ENCODE peak calls at places on chromosomes 7 and 10, in six cellular contexts. N is Peyer's patch, O is GM12878, K is suprapubic skin, Z is A549, U is tibial nerve. R is an unnamed sample.
A peak's percentile ranks its signal among the peaks of the same experiment; 100 is the strongest.

GRCh38 chr7:105267244-105267643 is 121.5 kb downstream of the SRPK2 start:
- DNase-seq in O (no peak), U (no peak), K (no peak), N (no peak), Z (no peak), R (no peak)

GRCh38 chr7:2982831-2983230 is 60.8 kb downstream of the CARD11 start:
- DNase-seq in Z (no peak), U (no peak), O (no peak), N (peak; percentile 66), K (no peak), R (no peak)

GRCh38 chr7:2498708-2499107 is 20.9 kb upstream of the LFNG start:
- DNase-seq in U (no peak), O (no peak), K (no peak), Z (no peak), N (no peak), R (no peak)

GRCh38 chr10:74821501-74821900 is 4.9 kb upstream of the KAT6B start:
- DNase-seq in Z (no peak), U (no peak), O (no peak), N (no peak), K (no peak), R (no peak)

GRCh38 chr7:3722396-3722846 is 421.4 kb downstream of the SDK1 start:
- DNase-seq in Z (peak; percentile 11), O (no peak), N (no peak), U (no peak), K (no peak), R (no peak)

GRCh38 chr10:97089209-97089865 is 96.4 kb downstream of the SLIT1 start:
- DNase-seq in K (no peak), N (no peak), U (no peak), O (no peak), Z (no peak), R (no peak)

GRCh38 chr7:139452948-139453672 is 30.4 kb downstream of the KLRG2 start:
- DNase-seq in N (no peak), Z (no peak), U (no peak), K (no peak), O (no peak), R (no peak)

GRCh38 chr10:34906021-34906965 is 91.2 kb upstream of the PARD3 start:
- DNase-seq in U (peak; percentile 42), O (no peak), Z (no peak), N (peak; percentile 44), K (no peak), R (peak; percentile 79)

GRCh38 chr7:156001496-156002260 is 189.4 kb upstream of the SHH start:
- DNase-seq in U (no peak), K (peak; percentile 40), N (peak; percentile 23), Z (no peak), O (no peak), R (no peak)

GRCh38 chr7:921071-921461 is 33.4 kb downstream of the ADAP1 start:
- DNase-seq in K (no peak), U (no peak), N (peak; percentile 42), Z (no peak), O (no peak), R (no peak)

GRCh38 chr10:75008952-75009351 is 102.5 kb upstream of the SAMD8 start:
- DNase-seq in O (no peak), K (no peak), U (no peak), N (no peak), Z (no peak), R (no peak)

GRCh38 chr10:105586451-105587098 is 945.5 kb downstream of the SORCS3 start:
- DNase-seq in N (no peak), Z (no peak), K (no peak), U (no peak), O (no peak), R (no peak)

GRCh38 chr10:60572511-60573194 is 183.0 kb upstream of the ANK3 start:
- DNase-seq in Z (no peak), K (no peak), N (peak; percentile 57), U (no peak), O (no peak), R (no peak)

GRCh38 chr7:123209786-123210185 is 10.0 kb upstream of the SLC13A1 start:
- DNase-seq in O (no peak), U (no peak), K (no peak), Z (no peak), N (peak; percentile 63), R (no peak)

GRCh38 chr10:63120554-63120953 is 12.6 kb upstream of the NRBF2 start:
- DNase-seq in K (no peak), N (no peak), Z (no peak), U (no peak), O (no peak), R (peak; percentile 66)

GRCh38 chr7:31078363-31078990 is 26.4 kb downstream of the ADCYAP1R1 start:
- DNase-seq in U (no peak), O (no peak), Z (no peak), N (no peak), K (no peak), R (no peak)

GRCh38 chr7:46939089-46939488 is 642.8 kb downstream of the TNS3 start:
- DNase-seq in O (no peak), U (no peak), Z (no peak), N (no peak), K (no peak), R (no peak)

GRCh38 chr10:54559498-54559897 is 241.5 kb downstream of the PCDH15 start:
- DNase-seq in U (no peak), K (no peak), Z (no peak), N (no peak), O (no peak), R (no peak)

GRCh38 chr7:14210075-14210474 is 220.6 kb upstream of the ETV1 start:
- DNase-seq in Z (no peak), N (no peak), U (no peak), K (no peak), O (no peak), R (no peak)

GRCh38 chr10:68073631-68074403 is 1.3 kb downstream of the HERC4 start:
- DNase-seq in N (no peak), Z (no peak), O (no peak), K (no peak), U (no peak), R (no peak)

GRCh38 chr10:114613237-114613979 is 44.7 kb downstream of the ABLIM1 start:
- DNase-seq in Z (no peak), N (peak; percentile 59), U (no peak), O (no peak), K (no peak), R (no peak)

DNA sequence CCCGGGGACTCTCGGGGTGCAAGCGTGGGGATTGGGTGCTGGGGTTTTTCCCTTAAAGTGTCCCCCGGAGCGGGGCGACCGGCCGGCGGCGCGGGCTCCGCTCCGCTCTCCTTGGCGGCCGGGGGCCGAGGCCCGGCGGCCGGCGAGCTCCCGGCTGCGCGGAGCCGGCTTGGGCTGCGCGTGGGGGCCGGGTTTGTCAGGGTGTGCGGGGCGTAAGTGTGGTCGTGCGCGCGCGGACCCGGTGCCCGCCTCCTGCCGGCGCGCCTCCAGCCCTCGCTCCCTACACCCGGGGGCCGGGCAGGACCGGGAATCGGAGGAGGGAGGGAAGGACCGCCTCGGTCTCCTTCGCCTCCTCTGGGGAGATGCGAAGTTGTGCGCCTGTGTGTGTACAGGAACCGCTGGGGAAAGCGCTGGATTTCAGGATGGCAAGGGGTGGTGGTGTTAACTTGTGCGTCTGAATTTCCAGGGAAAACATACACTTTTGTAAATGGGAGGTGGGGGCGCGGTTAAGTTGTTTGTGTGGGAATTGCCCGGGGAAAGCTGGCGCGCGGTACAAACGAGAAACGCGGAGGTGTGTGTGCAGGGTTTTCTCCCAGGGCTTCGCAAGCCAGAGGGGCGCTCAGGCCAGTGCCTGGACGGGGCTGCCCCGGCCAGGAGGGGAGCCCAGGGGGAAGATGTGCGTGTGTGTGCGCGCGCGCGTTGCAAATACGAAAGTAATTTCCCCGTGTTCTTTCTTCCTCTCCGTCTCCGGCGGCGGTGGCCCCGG is 742 bp downstream of the ZMIZ1 start:
- DNase-seq in Z (peak; percentile 54), U (no peak), O (no peak), N (peak; percentile 74), K (no peak), R (no peak)
- TF ChIP-seq CTCF in Z (no peak), U (peak; percentile 7), O (no peak), N (no peak), K (no peak), R (no peak)

DNA sequence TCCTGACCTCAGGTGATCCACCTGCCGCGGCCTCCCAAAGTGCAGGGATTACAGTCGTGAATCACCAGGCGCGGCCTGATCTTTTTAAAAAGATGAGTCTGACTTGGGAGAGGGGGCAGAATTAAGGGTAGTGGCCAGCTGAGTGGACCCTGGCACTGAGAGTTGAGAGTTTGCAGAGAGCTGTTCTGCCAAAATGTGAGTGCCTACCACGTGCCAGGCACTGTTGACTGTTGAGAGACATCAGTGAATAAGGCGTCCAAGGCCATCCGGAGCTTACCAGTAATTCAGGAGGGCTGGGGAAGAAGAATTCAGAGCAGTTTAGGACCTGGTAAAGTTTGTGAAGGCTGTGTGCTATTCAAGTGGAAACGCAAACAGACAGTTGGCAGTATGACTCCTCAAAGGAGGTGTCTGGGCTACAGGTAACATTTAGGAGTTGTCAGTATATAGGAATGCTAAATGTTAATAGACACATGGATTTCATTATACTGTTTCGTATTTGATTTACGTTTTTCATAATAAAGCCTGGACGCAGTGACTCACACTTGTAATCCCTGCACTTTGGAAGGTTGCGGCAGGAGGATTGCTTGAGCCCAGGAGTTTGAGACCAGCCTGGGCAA is 1.5 kb downstream of the NIPSNAP2 start:
- DNase-seq in O (no peak), K (no peak), N (no peak), U (no peak), Z (no peak), R (no peak)
- H3K4me3 ChIP-seq in O (no peak overlapping the region), K (peak overlapping the region; percentile 87), N (no peak overlapping the region), U (no peak overlapping the region), Z (peak overlapping the region; percentile 69), R (no peak overlapping the region)

DNA sequence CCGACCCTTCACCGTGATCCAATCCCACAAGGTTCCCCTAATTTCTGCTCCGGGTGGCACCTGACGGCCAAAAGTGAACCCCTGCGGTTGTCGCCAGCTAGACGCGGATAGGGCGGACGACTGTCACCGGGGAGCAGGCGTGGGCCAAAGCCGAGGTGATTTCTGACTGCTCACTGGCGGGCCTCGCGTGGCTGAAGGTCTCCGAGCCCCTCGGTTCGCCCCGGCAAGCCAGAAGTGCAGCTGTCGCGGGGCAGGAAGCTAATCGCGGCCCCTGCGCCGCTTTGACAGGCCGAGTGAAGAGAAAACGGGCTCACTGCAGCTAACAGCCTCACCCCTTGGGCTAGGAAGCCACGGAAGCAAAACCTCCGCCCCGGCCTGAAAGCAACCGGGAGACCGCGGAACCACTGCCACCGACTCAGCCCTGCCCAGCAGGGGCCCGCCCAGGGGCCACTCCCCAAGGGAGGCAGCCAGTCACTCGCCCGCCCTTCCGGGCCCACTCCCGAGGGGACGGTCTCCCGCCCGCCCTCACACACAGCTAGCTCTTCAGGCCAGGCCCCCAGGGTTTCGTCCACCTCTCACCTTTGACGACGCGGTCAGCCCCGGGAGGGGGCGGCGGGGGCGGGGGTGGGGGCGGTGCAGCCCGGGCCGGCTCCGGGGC is 469 bp downstream of the PPP3CB start:
- DNase-seq in N (peak; percentile 97), U (peak; percentile 67), Z (peak; percentile 81), K (peak; percentile 92), O (peak; percentile 69), R (peak; percentile 87)
- TF ChIP-seq POLR2A in N (peak; percentile 89), U (peak; percentile 52), Z (peak; percentile 80), K (no peak), O (peak; percentile 94), R (peak; percentile 53)

GRCh38 chr7:103714377-103714927 is 268.4 kb upstream of the SLC26A5 start:
- DNase-seq in O (no peak), Z (no peak), N (no peak), K (no peak), U (no peak), R (no peak)

GRCh38 chr7:103715376-103716110 is 269.5 kb upstream of the SLC26A5 start:
- DNase-seq in O (no peak), Z (no peak), U (no peak), N (no peak), K (no peak), R (no peak)

GRCh38 chr7:103712991-103713778 is 267.2 kb upstream of the SLC26A5 start:
- DNase-seq in K (no peak), N (no peak), O (no peak), Z (no peak), U (no peak), R (no peak)

GRCh38 chr7:103718482-103719415 is 270.7 kb downstream of the RELN start:
- DNase-seq in N (no peak), Z (no peak), K (no peak), U (no peak), O (no peak), R (no peak)
- TF ChIP-seq CTCF in N (no peak), Z (no peak), K (no peak), U (no peak), O (no peak), R (no peak)